ENCODE peak calls at places on chromosome X, in ten cellular contexts. K, W, Y, F, D, B, E, Z, Q and N are unnamed samples. For H3K4me1, the result is how much of the 10 kb centered on the place peaks cover.

GRCh38 chrX:22194207-22194606 is 78.5 kb upstream of the CBLL2 start:
- DNase-seq in Y (no peak), Q (no peak), D (no peak), Z (no peak), E (no peak), B (no peak), W (no peak), K (no peak), F (no peak), N (no peak)

GRCh38 chrX:38206036-38206435 is 14.6 kb downstream of the SRPX start:
- DNase-seq in D (no peak), E (no peak), K (no peak), Q (no peak), B (no peak), F (no peak), W (no peak), Y (no peak), Z (no peak), N (no peak)

GRCh38 chrX:69018416-69019072 is 146.7 kb downstream of the PJA1 start:
- DNase-seq in Z (peak), W (no peak), F (no peak), B (peak), K (no peak), E (no peak), D (peak), Y (no peak), Q (no peak), N (no peak)

GRCh38 chrX:124348152-124348551 is 1.8 kb downstream of the SH2D1A start:
- DNase-seq in F (no peak), E (no peak), B (no peak), Y (no peak), W (no peak), Z (no peak), Q (peak), K (no peak), D (no peak), N (no peak)

GRCh38 chrX:111100191-111100590 is 4.2 kb downstream of the PAK3 start:
- DNase-seq in K (no peak), E (no peak), Y (no peak), Z (peak), W (no peak), Q (peak), B (no peak), F (no peak), D (peak), N (peak)

GRCh38 chrX:39201305-39201990 is 400.2 kb downstream of the MID1IP1 start:
- DNase-seq in Q (peak), D (no peak), Z (peak), W (no peak), Y (no peak), B (no peak), F (no peak), K (no peak), E (no peak), N (no peak)

GRCh38 chrX:54223581-54223980 is 40.5 kb upstream of the FAM120C start:
- DNase-seq in W (no peak), Q (no peak), K (no peak), B (no peak), Z (no peak), E (no peak), Y (no peak), D (peak), F (no peak), N (no peak)

GRCh38 chrX:41796577-41796976 is 72.6 kb downstream of the GPR82 start:
- DNase-seq in Q (no peak), D (no peak), E (no peak), K (no peak), W (no peak), F (no peak), Y (no peak), B (no peak), Z (no peak), N (no peak)

GRCh38 chrX:136783159-136783558 is 2.4 kb upstream of the ARHGEF6 start:
- DNase-seq in Q (no peak), E (no peak), K (no peak), D (no peak), W (no peak), B (no peak), Y (no peak), Z (no peak), F (no peak), N (no peak)

GRCh38 chrX:118356154-118356701 is 10.3 kb downstream of the WDR44 start:
- DNase-seq in K (no peak), B (no peak), W (no peak), E (no peak), Z (no peak), D (no peak), F (no peak), Q (peak), Y (no peak), N (no peak)

GRCh38 chrX:37754518-37754917 is 25.3 kb upstream of the CYBB start:
- DNase-seq in Y (no peak), Z (no peak), Q (no peak), F (no peak), K (no peak), E (no peak), B (no peak), W (no peak), D (no peak), N (no peak)

GRCh38 chrX:107537815-107538214 is 88.4 kb downstream of the FRMPD3 start:
- DNase-seq in Z (peak), F (no peak), E (no peak), W (peak), K (no peak), Q (peak), Y (peak), B (no peak), D (peak), N (peak)

GRCh38 chrX:30150196-30150895 is 65.0 kb upstream of the MAGEB2 start:
- DNase-seq in B (no peak), Z (no peak), F (no peak), D (no peak), W (no peak), Y (no peak), E (no peak), K (no peak), Q (peak), N (no peak)

GRCh38 chrX:109511113-109511512 is 25.5 kb upstream of the NXT2 start:
- DNase-seq in E (no peak), F (no peak), D (no peak), K (no peak), Y (no peak), W (no peak), B (no peak), Q (no peak), Z (no peak), N (no peak)
- TF ChIP-seq CTCF in E (no peak), F (no peak), D (no peak), K (no peak), Y (no peak), W (no peak), B (no peak), Q (no peak), Z (no peak), N (no peak)

DNA sequence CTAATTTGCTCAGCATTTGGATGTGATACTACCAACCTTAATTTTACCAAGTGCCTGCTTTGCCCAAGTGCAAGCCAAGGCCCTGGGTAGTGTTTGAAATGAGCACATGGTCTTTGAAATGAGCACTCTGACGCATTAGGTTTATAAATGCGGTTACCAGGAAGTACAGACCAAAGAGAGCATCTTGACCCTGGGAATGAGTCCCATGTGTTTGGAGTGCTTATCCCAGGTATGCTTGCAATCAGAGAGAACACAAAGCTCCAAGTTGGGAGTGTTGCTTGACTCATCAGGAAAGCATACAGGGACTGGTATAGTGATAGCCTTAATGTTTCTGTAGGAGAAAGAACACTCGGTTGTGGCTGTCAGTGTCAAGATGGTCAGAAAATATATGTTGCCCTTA is 203.6 kb upstream of the MAMLD1 start:
- DNase-seq in F (no peak), W (no peak), Q (no peak), E (no peak), K (no peak), Y (no peak), Z (no peak), D (no peak), B (peak), N (no peak)
- H3K4me1 ChIP-seq in F (under half), W (under half), Q (under half), E (under half), K (under half), Y (under half), Z (under half), D (under half), B (under half), N (under half)

DNA sequence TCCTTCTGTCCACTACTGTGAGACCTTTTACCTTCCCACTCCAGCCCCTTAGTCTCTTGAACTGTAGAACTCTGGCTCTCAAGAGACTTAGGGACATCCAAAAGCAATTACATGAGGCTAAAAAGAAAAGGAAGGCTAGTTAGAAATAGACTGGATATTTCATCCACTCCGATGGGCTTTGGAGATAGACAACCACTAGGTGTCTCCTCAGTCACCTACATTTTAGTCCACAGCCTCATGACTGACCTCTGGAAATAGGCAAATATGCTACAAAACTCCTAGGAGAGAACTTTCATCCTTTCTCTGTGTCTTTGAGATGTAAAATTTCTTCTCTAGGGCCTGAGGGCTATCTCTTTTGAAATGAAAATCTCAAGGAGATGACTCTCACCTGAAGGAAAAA is 45.1 kb upstream of the LAMP2 start:
- DNase-seq in Q (peak), D (peak), W (no peak), Y (no peak), K (no peak), F (no peak), B (no peak), E (no peak), Z (peak), N (no peak)
- TF ChIP-seq CTCF in Q (peak), D (peak), W (no peak), Y (no peak), K (no peak), F (peak), B (no peak), E (peak), Z (peak), N (no peak)

GRCh38 chrX:134619838-134620237 is 38.4 kb downstream of the PLAC1 start:
- DNase-seq in D (no peak), Y (no peak), E (no peak), W (no peak), K (no peak), F (no peak), Q (no peak), Z (no peak), B (no peak), N (no peak)

GRCh38 chrX:134622813-134623185 is 35.5 kb downstream of the PLAC1 start:
- DNase-seq in Z (peak), Y (no peak), K (no peak), E (no peak), F (no peak), W (no peak), B (no peak), Q (peak), D (no peak), N (no peak)

GRCh38 chrX:134623293-134624045 is 34.8 kb downstream of the PLAC1 start:
- DNase-seq in K (no peak), Z (peak), F (no peak), Y (no peak), E (no peak), D (no peak), W (no peak), B (no peak), Q (no peak), N (no peak)

GRCh38 chrX:134624046-134624430 is 34.2 kb downstream of the PLAC1 start:
- DNase-seq in F (no peak), Y (no peak), E (no peak), D (no peak), B (no peak), Z (no peak), Q (no peak), K (no peak), W (no peak), N (no peak)

DNA sequence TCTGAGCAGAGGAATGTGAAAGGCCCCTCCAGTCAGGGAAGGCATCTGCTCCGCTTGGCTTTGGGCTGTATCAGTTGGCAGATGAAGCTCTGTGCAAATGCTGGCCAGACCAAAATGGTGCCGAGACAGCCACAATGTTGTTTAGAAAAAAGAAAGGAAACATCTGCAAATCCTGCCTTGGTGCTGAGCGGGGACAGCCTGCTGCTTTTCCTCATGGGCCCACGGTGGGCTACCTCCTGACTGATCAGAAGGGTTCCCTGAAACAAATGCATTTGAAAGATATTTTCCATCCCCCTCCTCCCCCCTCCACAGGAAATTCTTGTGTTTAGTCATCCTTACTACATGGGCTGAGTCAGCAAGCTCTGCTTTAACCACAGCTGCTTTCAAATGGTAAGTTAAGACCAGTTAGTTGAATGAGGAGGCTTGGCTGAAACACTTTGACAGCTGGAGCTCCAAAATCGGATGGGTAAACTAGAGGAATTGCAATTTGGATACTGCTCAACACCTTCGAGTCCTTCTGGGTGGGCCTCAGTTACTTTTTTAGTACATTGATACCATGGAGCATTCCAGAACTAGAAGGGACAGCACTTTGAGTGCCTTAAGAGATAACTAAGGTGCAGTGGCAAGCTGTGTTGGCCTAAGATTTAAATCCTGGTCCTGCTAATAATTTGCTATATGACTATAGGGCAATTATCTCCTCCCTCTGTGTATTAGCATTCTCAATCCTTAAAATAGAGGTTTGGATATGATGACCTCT is 36.0 kb downstream of the PLAC1 start:
- DNase-seq in Q (peak), D (peak), Y (no peak), K (no peak), E (no peak), F (no peak), Z (peak), B (no peak), W (peak), N (no peak)
- H3K4me1 ChIP-seq in Q (under half), D (under half), Y (under half), K (under half), E (under half), F (under half), Z (under half), B (under half), W (under half), N (under half)